ENCODE peak calls at places on chromosomes 6 and 20, in five cellular contexts. O is tibial artery, H is ascending aorta, M is OCI-LY7, B is lower lobe of right lung. S is an unnamed sample.

GRCh38 chr6:6730831-6731230 is 142.3 kb downstream of the LY86 start:
- DNase-seq in H (no peak), O (no peak), M (no peak), B (no peak), S (no peak)

GRCh38 chr20:9306521-9306920 is 207.9 kb upstream of the LAMP5 start:
- DNase-seq in H (no peak), O (no peak), B (no peak), M (no peak), S (no peak)

GRCh38 chr6:45647341-45648138 is 269.8 kb upstream of the SUPT3H start:
- DNase-seq in H (no peak), O (no peak), B (no peak), M (no peak), S (no peak)

GRCh38 chr6:32700391-32701040 is 34.1 kb upstream of the HLA-DQB1 start:
- DNase-seq in B (no peak), H (no peak), O (no peak), M (peak; percentile 70), S (peak; percentile 54)

GRCh38 chr20:34604980-34605788 is 46.7 kb downstream of the MAP1LC3A start:
- DNase-seq in H (no peak), M (no peak), B (no peak), O (no peak), S (no peak)

GRCh38 chr6:84500726-84501125 is 263.7 kb downstream of the TBX18 start:
- DNase-seq in M (no peak), H (no peak), B (no peak), O (no peak), S (no peak)

GRCh38 chr20:16201191-16201590 is 372.1 kb downstream of the KIF16B start:
- DNase-seq in M (no peak), O (no peak), H (no peak), B (no peak), S (no peak)

GRCh38 chr6:142952614-142953013 is 7.6 kb upstream of the HIVEP2 start:
- DNase-seq in M (peak; percentile 68), B (no peak), O (no peak), H (no peak), S (no peak)

GRCh38 chr6:12422848-12423247 is 132.7 kb downstream of the EDN1 start:
- DNase-seq in O (peak; percentile 83), B (no peak), M (no peak), H (no peak), S (no peak)

GRCh38 chr6:111727798-111728197 is 122.1 kb upstream of the TRAF3IP2 start:
- DNase-seq in O (no peak), M (no peak), H (no peak), B (no peak), S (no peak)

GRCh38 chr6:167588181-167588919 is 238.4 kb upstream of the AFDN start:
- DNase-seq in O (no peak), M (no peak), H (no peak), B (no peak), S (no peak)

GRCh38 chr20:14561733-14562132 is 224.3 kb upstream of the FLRT3 start:
- DNase-seq in H (no peak), M (no peak), B (no peak), O (no peak), S (no peak)

DNA sequence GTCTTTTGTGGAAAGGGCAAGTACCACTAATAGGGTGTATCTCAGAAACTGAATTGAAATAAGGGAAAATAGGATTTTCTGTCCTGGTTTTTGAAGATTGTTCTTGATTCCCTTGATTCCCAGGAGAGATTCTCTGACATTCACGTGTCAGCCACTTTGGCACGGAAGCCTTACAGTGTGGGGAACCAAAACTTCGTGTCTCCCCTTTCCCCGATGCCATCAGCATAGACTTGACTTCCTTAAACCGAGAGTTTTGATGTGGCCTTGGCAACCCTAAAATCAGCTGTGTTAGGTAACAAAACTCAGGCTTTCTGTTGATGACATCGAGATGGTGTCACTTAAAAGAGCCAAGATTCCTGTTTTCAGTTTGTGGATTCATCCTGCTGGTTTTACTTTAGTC is 7.5 kb downstream of the HMGN4 start:
- DNase-seq in M (no peak), H (no peak), B (no peak), O (no peak), S (no peak)
- H3K4me3 ChIP-seq in M (no peak overlapping the region), H (no peak overlapping the region), B (no peak overlapping the region), O (no peak overlapping the region), S (no peak overlapping the region)

DNA sequence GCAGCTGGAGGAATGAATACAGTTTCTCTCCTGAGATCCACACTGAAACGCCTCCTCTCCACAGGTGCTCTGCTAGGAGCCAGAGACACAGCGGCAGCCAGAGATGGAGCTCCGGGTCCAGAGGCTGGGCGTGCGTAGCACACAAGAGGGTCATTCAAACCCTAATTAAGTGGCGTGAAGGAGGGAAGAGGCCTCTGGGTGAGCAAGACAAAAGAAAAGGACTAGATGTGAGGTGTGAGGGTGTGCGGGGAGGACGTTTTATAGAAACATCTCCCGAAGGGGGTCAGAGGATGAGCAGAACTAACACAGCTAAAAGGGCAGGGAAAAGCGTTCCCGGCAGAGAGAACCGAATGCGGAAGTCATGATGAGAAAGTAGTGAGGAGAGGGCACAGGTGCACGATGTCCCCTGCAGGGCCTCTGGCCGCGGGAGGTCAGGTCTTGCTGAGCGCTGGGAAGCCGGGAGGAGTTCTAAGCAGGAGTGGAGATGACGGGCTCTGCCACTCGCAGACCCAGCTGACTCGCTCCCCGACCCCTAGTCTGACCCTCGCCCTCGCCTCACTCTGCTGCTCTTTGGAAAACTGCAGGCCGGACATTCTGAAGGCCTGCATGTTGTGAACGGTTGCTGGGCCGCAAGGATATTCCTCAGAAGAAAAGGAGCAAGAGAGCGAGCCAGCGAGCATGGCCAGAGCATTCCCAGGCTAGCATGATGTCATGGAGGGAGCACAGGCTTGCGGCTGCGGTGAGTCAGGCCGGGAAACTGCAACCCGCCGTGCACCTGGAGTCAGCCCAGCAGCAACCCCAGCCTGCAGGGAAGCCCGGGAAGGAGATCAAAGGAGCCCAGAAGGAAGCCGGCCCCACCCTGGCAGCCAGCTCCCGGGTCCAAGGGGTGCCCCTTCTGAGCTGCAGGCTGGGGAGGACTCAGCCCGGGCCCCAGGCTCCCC is 54.2 kb downstream of the BMP7 start:
- DNase-seq in O (no peak), M (no peak), H (peak; percentile 15), B (no peak), S (no peak)
- H3K4me1 ChIP-seq in O (peaks cover 13% of the 10 kb centered on the region), M (no peaks in the 10 kb centered on the region), H (no peaks in the 10 kb centered on the region), B (no peaks in the 10 kb centered on the region), S (no peaks in the 10 kb centered on the region)

DNA sequence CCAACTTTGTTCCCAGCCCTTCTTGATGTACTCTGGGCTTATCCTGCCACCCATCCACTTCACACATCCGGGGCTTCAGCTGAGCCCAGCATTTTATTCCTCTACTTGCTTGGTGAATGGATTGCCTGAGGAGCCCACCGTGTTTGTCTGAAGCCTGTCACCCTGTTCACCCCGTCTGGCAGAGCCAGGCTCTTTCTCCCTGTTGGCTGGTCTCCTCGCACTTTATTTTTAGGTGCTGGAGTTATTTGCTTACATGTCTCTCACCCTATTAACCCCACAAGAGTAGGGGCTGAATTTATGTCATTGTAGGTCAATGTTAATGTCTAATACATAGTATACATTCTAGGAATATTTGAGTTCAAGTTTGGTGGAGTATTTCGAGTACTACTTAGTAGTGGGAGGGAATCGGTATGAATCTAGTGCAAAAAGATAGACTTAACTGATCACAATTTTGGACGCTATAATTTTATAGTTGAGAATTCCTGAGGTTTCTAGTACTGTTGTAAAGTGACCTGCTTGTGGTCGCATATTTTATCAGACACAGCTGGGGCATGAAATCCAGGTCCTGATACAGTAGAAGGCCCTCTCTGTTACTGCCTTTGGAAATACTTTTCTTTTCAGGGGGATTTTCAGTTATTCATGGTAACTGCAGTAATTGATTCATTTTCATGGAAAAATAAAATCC is 10.8 kb downstream of the JARID2 start:
- DNase-seq in H (no peak), B (no peak), O (no peak), M (no peak), S (no peak)
- H3K27ac ChIP-seq in H (no peak overlapping the region), B (no peak overlapping the region), O (no peak overlapping the region), M (no peak overlapping the region), S (no peak overlapping the region)

GRCh38 chr20:57795977-57796560 is 86.3 kb upstream of the PMEPA1 start:
- DNase-seq in M (no peak), H (no peak), B (no peak), O (peak; percentile 34), S (no peak)

GRCh38 chr20:57795347-57795697 is 85.5 kb upstream of the PMEPA1 start:
- DNase-seq in O (no peak), H (no peak), M (no peak), B (no peak), S (no peak)

GRCh38 chr20:57801046-57801445 is 91.2 kb upstream of the PMEPA1 start:
- DNase-seq in M (no peak), H (no peak), O (no peak), B (no peak), S (no peak)

GRCh38 chr20:57794600-57795346 is 85.0 kb upstream of the PMEPA1 start:
- DNase-seq in B (no peak), M (no peak), O (no peak), H (no peak), S (no peak)

GRCh38 chr20:57797401-57797800 is 87.6 kb upstream of the PMEPA1 start:
- DNase-seq in H (no peak), M (no peak), O (no peak), B (no peak), S (no peak)
- H3K4me3 ChIP-seq in H (no peak overlapping the region), M (no peak overlapping the region), O (no peak overlapping the region), B (no peak overlapping the region), S (no peak overlapping the region)

GRCh38 chr6:127907960-127908640 is 7.2 kb upstream of the THEMIS start:
- DNase-seq in H (no peak), B (no peak), M (no peak), O (no peak), S (no peak)

GRCh38 chr6:127900935-127901334 is at the start of gene THEMIS:
- DNase-seq in H (no peak), B (no peak), O (no peak), M (no peak), S (peak; percentile 75)

GRCh38 chr6:127902933-127903332 is 2.1 kb upstream of the THEMIS start:
- DNase-seq in H (no peak), M (no peak), O (no peak), B (no peak), S (no peak)

DNA sequence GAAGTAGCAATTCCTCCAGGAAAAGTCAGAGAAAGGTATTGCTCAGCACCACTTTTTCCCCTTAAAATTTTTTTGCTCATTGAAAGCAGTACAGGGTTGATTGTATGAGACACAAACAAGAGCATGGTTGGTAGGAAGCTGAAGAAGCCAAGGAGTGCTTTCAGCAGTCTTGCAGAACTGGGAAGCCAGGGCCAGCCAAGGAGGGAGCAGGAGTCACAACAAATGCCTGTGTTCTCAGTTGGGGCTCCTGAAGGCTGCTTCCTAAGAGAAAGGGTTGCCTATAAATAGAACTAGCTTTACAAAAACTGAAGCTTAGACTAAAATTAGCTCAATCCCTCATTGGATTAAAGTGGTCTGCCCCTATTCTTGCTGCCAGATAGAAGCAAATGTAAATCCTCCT is 3.3 kb upstream of the THEMIS start:
- DNase-seq in O (no peak), B (no peak), M (no peak), H (no peak), S (no peak)
- H3K4me1 ChIP-seq in O (no peaks in the 10 kb centered on the region), B (no peaks in the 10 kb centered on the region), M (no peaks in the 10 kb centered on the region), H (no peaks in the 10 kb centered on the region), S (peaks cover 41% of the 10 kb centered on the region)

DNA sequence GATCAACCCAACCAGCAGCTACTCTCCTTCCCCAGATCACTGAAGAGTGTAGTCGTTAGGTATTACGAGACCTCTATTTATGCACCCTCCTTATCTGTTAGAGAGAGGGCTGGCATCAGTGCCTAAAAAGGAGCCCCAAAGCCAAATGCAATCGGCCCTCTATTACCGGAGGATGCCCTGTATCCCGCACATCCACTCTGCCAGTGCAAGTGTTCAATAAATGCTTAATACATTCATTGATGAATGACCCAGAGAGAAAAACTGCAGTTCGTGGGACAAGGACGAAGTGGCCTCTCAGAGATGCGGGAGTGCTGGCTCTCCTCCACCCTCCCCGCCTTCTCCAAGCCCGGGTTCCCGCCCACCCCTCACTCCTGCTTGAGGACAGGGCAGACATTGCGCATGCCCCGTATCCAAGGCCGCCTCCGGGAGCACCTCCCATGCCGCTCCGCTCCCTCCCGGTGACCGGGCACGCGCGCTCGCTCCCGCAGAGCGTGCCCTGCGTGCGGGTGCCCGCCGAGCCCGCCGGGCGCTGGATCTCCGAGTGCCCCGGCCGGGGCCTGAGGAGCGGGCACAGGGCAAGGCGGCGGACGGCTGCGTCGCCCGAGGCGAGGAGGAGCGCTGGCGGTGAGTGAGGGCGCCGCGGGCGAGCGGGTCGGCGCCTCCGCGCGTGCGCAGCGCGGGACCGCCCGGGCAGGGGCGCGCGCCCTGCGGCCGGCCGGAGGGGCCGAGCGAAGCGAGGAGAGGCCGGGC is 27.2 kb upstream of the BTBD3 start:
- DNase-seq in O (peak; percentile 90), B (peak; percentile 93), H (peak; percentile 40), M (no peak), S (no peak)
- H3K27ac ChIP-seq in O (peak overlapping the region; percentile 82), B (peak overlapping the region; percentile 89), H (peak overlapping the region; percentile 98), M (no peak overlapping the region), S (no peak overlapping the region)